ENCODE peak calls at places on chromosome 14, in nine cellular contexts. One of them, this sample, is unnamed.

GRCh38 chr14:36518586-36519430 is 1.2 kb downstream of the NKX2-1 start:
- DNase-seq in Calu3: no peak
- DNase-seq in Panc1: no peak
- DNase-seq in foreskin fibroblast: no peak
- DNase-seq in glutamatergic neuron: no peak
- DNase-seq in heart right ventricle: no peak
- DNase-seq in osteoblast: no peak
- DNase-seq in stomach: no peak
- DNase-seq in psoas muscle: no peak
- DNase-seq in this sample: no peak

GRCh38 chr14:42429401-42429800 is 822.7 kb downstream of the LRFN5 start:
- DNase-seq in Panc1: no peak
- DNase-seq in psoas muscle: no peak
- DNase-seq in osteoblast: no peak
- DNase-seq in glutamatergic neuron: no peak
- DNase-seq in stomach: no peak
- DNase-seq in Calu3: no peak
- DNase-seq in foreskin fibroblast: no peak
- DNase-seq in heart right ventricle: no peak
- DNase-seq in this sample: no peak

GRCh38 chr14:100104523-100105300 is 39.5 kb downstream of the EVL start:
- DNase-seq in foreskin fibroblast: peak
- DNase-seq in stomach: no peak
- DNase-seq in Calu3: no peak
- DNase-seq in osteoblast: peak
- DNase-seq in glutamatergic neuron: no peak
- DNase-seq in Panc1: no peak
- DNase-seq in heart right ventricle: no peak
- DNase-seq in psoas muscle: no peak
- DNase-seq in this sample: no peak

GRCh38 chr14:104688755-104689619 is at the start of gene INF2:
- DNase-seq in glutamatergic neuron: peak
- DNase-seq in psoas muscle: peak
- DNase-seq in osteoblast: peak
- DNase-seq in stomach: peak
- DNase-seq in Panc1: no peak
- DNase-seq in heart right ventricle: peak
- DNase-seq in Calu3: peak
- DNase-seq in foreskin fibroblast: peak
- DNase-seq in this sample: peak

GRCh38 chr14:104851896-104852663 is 13.0 kb upstream of the CEP170B start:
- DNase-seq in Calu3: no peak
- DNase-seq in heart right ventricle: no peak
- DNase-seq in Panc1: no peak
- DNase-seq in foreskin fibroblast: no peak
- DNase-seq in stomach: no peak
- DNase-seq in psoas muscle: no peak
- DNase-seq in osteoblast: peak
- DNase-seq in glutamatergic neuron: no peak
- DNase-seq in this sample: peak

GRCh38 chr14:83347874-83348273 is 1814.2 kb upstream of the SEL1L start:
- DNase-seq in heart right ventricle: no peak
- DNase-seq in stomach: no peak
- DNase-seq in osteoblast: no peak
- DNase-seq in Panc1: no peak
- DNase-seq in psoas muscle: no peak
- DNase-seq in glutamatergic neuron: no peak
- DNase-seq in Calu3: no peak
- DNase-seq in foreskin fibroblast: no peak
- DNase-seq in this sample: no peak

GRCh38 chr14:60867503-60868172 is 113.2 kb downstream of the TRMT5 start:
- DNase-seq in foreskin fibroblast: no peak
- DNase-seq in psoas muscle: no peak
- DNase-seq in osteoblast: no peak
- DNase-seq in glutamatergic neuron: no peak
- DNase-seq in Panc1: no peak
- DNase-seq in Calu3: no peak
- DNase-seq in stomach: no peak
- DNase-seq in heart right ventricle: no peak
- DNase-seq in this sample: no peak

GRCh38 chr14:100872641-100873071 is 30.9 kb downstream of the RTL1 start:
- DNase-seq in Calu3: no peak
- DNase-seq in glutamatergic neuron: peak
- DNase-seq in heart right ventricle: no peak
- DNase-seq in Panc1: no peak
- DNase-seq in stomach: no peak
- DNase-seq in foreskin fibroblast: no peak
- DNase-seq in psoas muscle: no peak
- DNase-seq in osteoblast: peak
- DNase-seq in this sample: no peak

GRCh38 chr14:94164685-94165431 is 9.3 kb upstream of the PPP4R4 start:
- DNase-seq in Panc1: no peak
- DNase-seq in glutamatergic neuron: peak
- DNase-seq in stomach: no peak
- DNase-seq in osteoblast: no peak
- DNase-seq in psoas muscle: no peak
- DNase-seq in heart right ventricle: no peak
- DNase-seq in foreskin fibroblast: no peak
- DNase-seq in Calu3: no peak
- DNase-seq in this sample: no peak

GRCh38 chr14:54570651-54571415 is 3.9 kb downstream of the SAMD4A start:
- DNase-seq in heart right ventricle: no peak
- DNase-seq in foreskin fibroblast: peak
- DNase-seq in psoas muscle: no peak
- DNase-seq in Panc1: no peak
- DNase-seq in stomach: no peak
- DNase-seq in glutamatergic neuron: no peak
- DNase-seq in osteoblast: peak
- DNase-seq in Calu3: no peak
- DNase-seq in this sample: no peak

GRCh38 chr14:34365309-34365915 is 96.6 kb downstream of the SPTSSA start:
- DNase-seq in foreskin fibroblast: peak
- DNase-seq in osteoblast: no peak
- DNase-seq in heart right ventricle: no peak
- DNase-seq in Calu3: no peak
- DNase-seq in glutamatergic neuron: no peak
- DNase-seq in Panc1: no peak
- DNase-seq in stomach: no peak
- DNase-seq in psoas muscle: no peak
- DNase-seq in this sample: no peak

GRCh38 chr14:91361236-91361811 is 56.3 kb downstream of the CCDC88C start:
- DNase-seq in foreskin fibroblast: no peak
- DNase-seq in psoas muscle: no peak
- DNase-seq in glutamatergic neuron: no peak
- DNase-seq in Calu3: no peak
- DNase-seq in stomach: no peak
- DNase-seq in osteoblast: peak
- DNase-seq in heart right ventricle: no peak
- DNase-seq in Panc1: no peak
- DNase-seq in this sample: no peak

GRCh38 chr14:89702151-89702936 is 252.2 kb downstream of the EFCAB11 start:
- DNase-seq in foreskin fibroblast: peak
- DNase-seq in osteoblast: no peak
- DNase-seq in glutamatergic neuron: no peak
- DNase-seq in heart right ventricle: no peak
- DNase-seq in Panc1: no peak
- DNase-seq in psoas muscle: peak
- DNase-seq in stomach: no peak
- DNase-seq in Calu3: no peak
- DNase-seq in this sample: no peak

GRCh38 chr14:56581041-56581727 is 1.6 kb downstream of the TMEM260 start:
- DNase-seq in glutamatergic neuron: no peak
- DNase-seq in Calu3: no peak
- DNase-seq in foreskin fibroblast: no peak
- DNase-seq in psoas muscle: no peak
- DNase-seq in Panc1: no peak
- DNase-seq in osteoblast: no peak
- DNase-seq in stomach: no peak
- DNase-seq in heart right ventricle: no peak
- DNase-seq in this sample: no peak

GRCh38 chr14:106831322-106831720 is 1304.9 kb downstream of the TMEM121 start:
- DNase-seq in osteoblast: no peak
- DNase-seq in psoas muscle: no peak
- DNase-seq in foreskin fibroblast: no peak
- DNase-seq in heart right ventricle: peak
- DNase-seq in Calu3: peak
- DNase-seq in stomach: no peak
- DNase-seq in Panc1: peak
- DNase-seq in glutamatergic neuron: no peak
- DNase-seq in this sample: no peak

GRCh38 chr14:95993768-95994592 is 45.2 kb upstream of the C14orf132 start:
- DNase-seq in foreskin fibroblast: peak
- DNase-seq in stomach: no peak
- DNase-seq in osteoblast: peak
- DNase-seq in heart right ventricle: no peak
- DNase-seq in Calu3: peak
- DNase-seq in Panc1: peak
- DNase-seq in glutamatergic neuron: peak
- DNase-seq in psoas muscle: no peak
- DNase-seq in this sample: peak

GRCh38 chr14:96002511-96002884 is 36.7 kb upstream of the C14orf132 start:
- DNase-seq in heart right ventricle: no peak
- DNase-seq in glutamatergic neuron: no peak
- DNase-seq in osteoblast: no peak
- DNase-seq in psoas muscle: no peak
- DNase-seq in stomach: no peak
- DNase-seq in Panc1: no peak
- DNase-seq in Calu3: no peak
- DNase-seq in foreskin fibroblast: no peak
- DNase-seq in this sample: no peak

GRCh38 chr14:96001866-96002510 is 37.2 kb upstream of the C14orf132 start:
- DNase-seq in Calu3: no peak
- DNase-seq in Panc1: no peak
- DNase-seq in heart right ventricle: no peak
- DNase-seq in psoas muscle: no peak
- DNase-seq in osteoblast: no peak
- DNase-seq in stomach: no peak
- DNase-seq in foreskin fibroblast: no peak
- DNase-seq in glutamatergic neuron: peak
- DNase-seq in this sample: no peak

GRCh38 chr14:95994593-95994928 is 44.6 kb upstream of the C14orf132 start:
- DNase-seq in psoas muscle: no peak
- DNase-seq in Calu3: no peak
- DNase-seq in glutamatergic neuron: no peak
- DNase-seq in Panc1: no peak
- DNase-seq in stomach: no peak
- DNase-seq in heart right ventricle: no peak
- DNase-seq in osteoblast: no peak
- DNase-seq in foreskin fibroblast: no peak
- DNase-seq in this sample: no peak

GRCh38 chr14:95998656-95999055 is 40.5 kb upstream of the C14orf132 start:
- DNase-seq in glutamatergic neuron: no peak
- DNase-seq in foreskin fibroblast: peak
- DNase-seq in heart right ventricle: no peak
- DNase-seq in stomach: no peak
- DNase-seq in Panc1: no peak
- DNase-seq in osteoblast: peak
- DNase-seq in Calu3: no peak
- DNase-seq in psoas muscle: no peak
- DNase-seq in this sample: no peak
- TF ChIP-seq CTCF in glutamatergic neuron: peak
- TF ChIP-seq CTCF in foreskin fibroblast: peak
- TF ChIP-seq CTCF in heart right ventricle: peak
- TF ChIP-seq CTCF in stomach: peak
- TF ChIP-seq CTCF in Panc1: peak
- TF ChIP-seq CTCF in osteoblast: peak
- TF ChIP-seq CTCF in Calu3: no peak
- TF ChIP-seq CTCF in psoas muscle: no peak
- TF ChIP-seq CTCF in this sample: no peak

GRCh38 chr14:51239813-51240803 is at the start of gene TMX1:
- DNase-seq in foreskin fibroblast: peak
- DNase-seq in heart right ventricle: peak
- DNase-seq in osteoblast: peak
- DNase-seq in psoas muscle: peak
- DNase-seq in Calu3: peak
- DNase-seq in Panc1: peak
- DNase-seq in stomach: peak
- DNase-seq in glutamatergic neuron: peak
- DNase-seq in this sample: peak
- TF ChIP-seq CTCF in foreskin fibroblast: no peak
- TF ChIP-seq CTCF in heart right ventricle: no peak
- TF ChIP-seq CTCF in osteoblast: no peak
- TF ChIP-seq CTCF in psoas muscle: peak
- TF ChIP-seq CTCF in Calu3: no peak
- TF ChIP-seq CTCF in Panc1: no peak
- TF ChIP-seq CTCF in stomach: no peak
- TF ChIP-seq CTCF in glutamatergic neuron: no peak
- TF ChIP-seq CTCF in this sample: no peak

GRCh38 chr14:74400328-74400727 is 25.7 kb downstream of the SYNDIG1L start:
- DNase-seq in heart right ventricle: no peak
- DNase-seq in Calu3: peak
- DNase-seq in foreskin fibroblast: peak
- DNase-seq in glutamatergic neuron: no peak
- DNase-seq in osteoblast: peak
- DNase-seq in stomach: no peak
- DNase-seq in psoas muscle: no peak
- DNase-seq in Panc1: no peak
- DNase-seq in this sample: peak
- TF ChIP-seq CTCF in heart right ventricle: no peak
- TF ChIP-seq CTCF in Calu3: no peak
- TF ChIP-seq CTCF in foreskin fibroblast: peak
- TF ChIP-seq CTCF in glutamatergic neuron: peak
- TF ChIP-seq CTCF in osteoblast: no peak
- TF ChIP-seq CTCF in stomach: no peak
- TF ChIP-seq CTCF in psoas muscle: no peak
- TF ChIP-seq CTCF in Panc1: no peak
- TF ChIP-seq CTCF in this sample: no peak

GRCh38 chr14:102784892-102785597 is 7.8 kb downstream of the TRAF3 start:
- DNase-seq in foreskin fibroblast: no peak
- DNase-seq in glutamatergic neuron: no peak
- DNase-seq in osteoblast: no peak
- DNase-seq in Calu3: no peak
- DNase-seq in Panc1: no peak
- DNase-seq in heart right ventricle: no peak
- DNase-seq in stomach: no peak
- DNase-seq in psoas muscle: no peak
- DNase-seq in this sample: no peak

GRCh38 chr14:102786758-102787157 is 9.5 kb downstream of the TRAF3 start:
- DNase-seq in foreskin fibroblast: peak
- DNase-seq in stomach: no peak
- DNase-seq in heart right ventricle: no peak
- DNase-seq in psoas muscle: no peak
- DNase-seq in Panc1: no peak
- DNase-seq in Calu3: no peak
- DNase-seq in osteoblast: no peak
- DNase-seq in glutamatergic neuron: no peak
- DNase-seq in this sample: no peak

GRCh38 chr14:102789349-102789748 is 12.1 kb downstream of the TRAF3 start:
- DNase-seq in osteoblast: no peak
- DNase-seq in heart right ventricle: no peak
- DNase-seq in Calu3: no peak
- DNase-seq in Panc1: no peak
- DNase-seq in glutamatergic neuron: no peak
- DNase-seq in foreskin fibroblast: no peak
- DNase-seq in psoas muscle: no peak
- DNase-seq in stomach: no peak
- DNase-seq in this sample: no peak

GRCh38 chr14:102782974-102783373 is 5.7 kb downstream of the TRAF3 start:
- DNase-seq in foreskin fibroblast: no peak
- DNase-seq in heart right ventricle: no peak
- DNase-seq in glutamatergic neuron: peak
- DNase-seq in psoas muscle: no peak
- DNase-seq in stomach: no peak
- DNase-seq in Calu3: no peak
- DNase-seq in osteoblast: no peak
- DNase-seq in Panc1: no peak
- DNase-seq in this sample: no peak

GRCh38 chr14:102785598-102785963 is 8.3 kb downstream of the TRAF3 start:
- DNase-seq in Calu3: no peak
- DNase-seq in foreskin fibroblast: no peak
- DNase-seq in psoas muscle: no peak
- DNase-seq in stomach: no peak
- DNase-seq in glutamatergic neuron: no peak
- DNase-seq in Panc1: no peak
- DNase-seq in heart right ventricle: no peak
- DNase-seq in osteoblast: no peak
- DNase-seq in this sample: no peak
- TF ChIP-seq CTCF in Calu3: no peak
- TF ChIP-seq CTCF in foreskin fibroblast: no peak
- TF ChIP-seq CTCF in psoas muscle: no peak
- TF ChIP-seq CTCF in stomach: no peak
- TF ChIP-seq CTCF in glutamatergic neuron: no peak
- TF ChIP-seq CTCF in Panc1: peak
- TF ChIP-seq CTCF in heart right ventricle: no peak
- TF ChIP-seq CTCF in osteoblast: peak
- TF ChIP-seq CTCF in this sample: no peak

This sample was measured in endothelial cell.